ENCODE peak calls at places on chromosomes 2 and 18, in seven cellular contexts. M, E, W, X, C, S and K are unnamed samples.

GRCh38 chr2:121137571-121137970 is 147.4 kb downstream of the TFCP2L1 start:
- DNase-seq in M (no peak), S (no peak), W (no peak), E (no peak), C (no peak), X (no peak), K (no peak)

GRCh38 chr2:105795575-105795934 is 50.8 kb downstream of the NCK2 start:
- DNase-seq in W (no peak), S (no peak), M (no peak), C (no peak), E (no peak), X (no peak), K (no peak)

GRCh38 chr2:190947711-190948251 is 66.2 kb downstream of the STAT1 start:
- DNase-seq in M (no peak), W (peak; percentile 86), S (no peak), X (no peak), C (peak; percentile 66), E (no peak), K (no peak)

GRCh38 chr2:229282758-229283546 is 11.9 kb upstream of the PID1 start:
- DNase-seq in M (peak; percentile 27), E (no peak), C (no peak), S (no peak), W (peak; percentile 90), X (no peak), K (no peak)

GRCh38 chr2:168683996-168684395 is 118.4 kb upstream of the NOSTRIN start:
- DNase-seq in C (no peak), W (no peak), E (no peak), S (no peak), M (no peak), X (no peak), K (no peak)

GRCh38 chr2:172437419-172438063 is 10.2 kb downstream of the ITGA6 start:
- DNase-seq in S (no peak), M (no peak), C (peak; percentile 5), X (no peak), E (no peak), W (no peak), K (no peak)

GRCh38 chr2:10819714-10820314 is 7.2 kb upstream of the PDIA6 start:
- DNase-seq in C (no peak), M (no peak), E (no peak), S (no peak), X (no peak), W (no peak), K (no peak)

GRCh38 chr2:65913914-65914786 is 481.8 kb upstream of the SPRED2 start:
- DNase-seq in S (no peak), W (no peak), M (no peak), X (no peak), E (no peak), C (no peak), K (no peak)

GRCh38 chr18:2254977-2255376 is 316.3 kb downstream of the METTL4 start:
- DNase-seq in E (no peak), W (no peak), M (no peak), X (no peak), C (no peak), S (no peak), K (no peak)

GRCh38 chr18:62399781-62400308 is 74.7 kb downstream of the TNFRSF11A start:
- DNase-seq in W (no peak), M (no peak), S (peak; percentile 56), C (peak; percentile 37), X (no peak), E (no peak), K (no peak)

GRCh38 chr2:226526731-226527130 is 272.9 kb downstream of the IRS1 start:
- DNase-seq in W (peak; percentile 9), E (no peak), S (no peak), C (no peak), X (no peak), M (no peak), K (no peak)

GRCh38 chr18:11950824-11951223 is 30.5 kb upstream of the IMPA2 start:
- DNase-seq in W (no peak), X (no peak), S (no peak), E (peak; percentile 80), C (no peak), M (no peak), K (no peak)

GRCh38 chr2:55530539-55531081 is 11.1 kb downstream of the CFAP36 start:
- DNase-seq in C (no peak), S (no peak), E (no peak), X (no peak), W (no peak), M (no peak), K (no peak)

GRCh38 chr18:32582455-32582854 is 111.8 kb upstream of the GAREM1 start:
- DNase-seq in E (no peak), X (no peak), C (no peak), M (no peak), W (no peak), S (no peak), K (no peak)

GRCh38 chr2:101501443-101501842 is 26.5 kb upstream of the RFX8 start:
- DNase-seq in W (no peak), C (no peak), S (no peak), E (no peak), M (no peak), X (no peak), K (no peak)

GRCh38 chr2:61705625-61706024 is 148.2 kb downstream of the FAM161A start:
- DNase-seq in W (no peak), M (no peak), X (no peak), S (no peak), E (no peak), C (peak; percentile 1), K (no peak)

GRCh38 chr2:72913531-72914225 is 3.6 kb upstream of the EMX1 start:
- DNase-seq in X (no peak), S (no peak), E (no peak), M (no peak), W (no peak), C (no peak), K (no peak)

GRCh38 chr2:63741884-63742583 is 99.7 kb upstream of the UGP2 start:
- DNase-seq in S (no peak), X (no peak), E (no peak), W (peak; percentile 48), C (no peak), M (no peak), K (no peak)

GRCh38 chr2:196184919-196185318 is 13.5 kb upstream of the STK17B start:
- DNase-seq in W (no peak), S (no peak), E (no peak), C (no peak), X (no peak), M (no peak), K (no peak)

GRCh38 chr2:196183528-196184231 is 12.3 kb upstream of the STK17B start:
- DNase-seq in S (no peak), E (no peak), C (no peak), M (no peak), W (no peak), X (no peak), K (no peak)

GRCh38 chr2:196183172-196183473 is 11.7 kb upstream of the STK17B start:
- DNase-seq in E (no peak), X (no peak), W (no peak), C (no peak), S (no peak), M (no peak), K (no peak)

GRCh38 chr2:196187898-196188458 is 16.6 kb upstream of the STK17B start:
- DNase-seq in M (no peak), W (no peak), E (no peak), C (no peak), X (no peak), S (no peak), K (no peak)

GRCh38 chr2:196186266-196186980 is 15.0 kb upstream of the STK17B start:
- DNase-seq in E (no peak), S (no peak), M (no peak), C (no peak), W (no peak), X (no peak), K (no peak)
- H3K4me1 ChIP-seq in E (no peaks in the 10 kb centered on the region), S (no peaks in the 10 kb centered on the region), M (no peaks in the 10 kb centered on the region), C (no peaks in the 10 kb centered on the region), W (peaks cover 10% of the 10 kb centered on the region), X (no peaks in the 10 kb centered on the region), K (peaks cover 3% of the 10 kb centered on the region)

GRCh38 chr2:234986866-234987720 is 35.3 kb downstream of the SH3BP4 start:
- DNase-seq in M (no peak), C (no peak), X (no peak), E (no peak), W (no peak), S (no peak), K (no peak)

GRCh38 chr2:234989183-234989701 is 37.4 kb downstream of the SH3BP4 start:
- DNase-seq in C (peak; percentile 80), S (peak; percentile 96), X (no peak), M (peak; percentile 80), W (no peak), E (peak; percentile 95), K (peak; percentile 94)

GRCh38 chr2:234987754-234988153 is 35.9 kb downstream of the SH3BP4 start:
- DNase-seq in C (no peak), M (no peak), E (no peak), X (no peak), W (no peak), S (no peak), K (no peak)

GRCh38 chr2:234990300-234990699 is 38.5 kb downstream of the SH3BP4 start:
- DNase-seq in S (no peak), E (no peak), C (no peak), X (no peak), W (no peak), M (no peak), K (no peak)

GRCh38 chr2:234988491-234988890 is 36.7 kb downstream of the SH3BP4 start:
- DNase-seq in C (no peak), S (no peak), X (no peak), M (no peak), E (no peak), W (no peak), K (no peak)
- H3K4me1 ChIP-seq in C (peaks cover 7% of the 10 kb centered on the region), S (no peaks in the 10 kb centered on the region), X (no peaks in the 10 kb centered on the region), M (peaks cover 50% of the 10 kb centered on the region), E (peaks cover 32% of the 10 kb centered on the region), W (peaks cover 18% of the 10 kb centered on the region), K (peaks cover 42% of the 10 kb centered on the region)

GRCh38 chr18:69858897-69859296 is 88.8 kb downstream of the CD226 start:
- DNase-seq in E (no peak), C (no peak), M (no peak), W (no peak), S (no peak), X (no peak), K (no peak)
- H3K4me1 ChIP-seq in E (no peaks in the 10 kb centered on the region), C (no peaks in the 10 kb centered on the region), M (no peaks in the 10 kb centered on the region), W (no peaks in the 10 kb centered on the region), S (no peaks in the 10 kb centered on the region), X (no peaks in the 10 kb centered on the region), K (no peaks in the 10 kb centered on the region)

GRCh38 chr2:239313251-239313650 is 87.6 kb downstream of the HDAC4 start:
- DNase-seq in C (no peak), X (no peak), W (no peak), M (peak; percentile 10), E (no peak), S (peak; percentile 10), K (peak; percentile 9)

GRCh38 chr2:239315308-239315707 is 85.5 kb downstream of the HDAC4 start:
- DNase-seq in X (no peak), S (no peak), M (no peak), W (no peak), E (no peak), C (no peak), K (no peak)

GRCh38 chr2:239312741-239313246 is 88.0 kb downstream of the HDAC4 start:
- DNase-seq in M (peak; percentile 43), X (peak; percentile 33), W (no peak), C (no peak), E (no peak), S (peak; percentile 18), K (peak; percentile 40)

GRCh38 chr2:239312081-239312501 is 88.7 kb downstream of the HDAC4 start:
- DNase-seq in C (no peak), M (peak; percentile 8), X (no peak), W (no peak), E (no peak), S (peak; percentile 16), K (no peak)

GRCh38 chr2:239313776-239314175 is 87.0 kb downstream of the HDAC4 start:
- DNase-seq in W (no peak), X (no peak), S (no peak), C (no peak), E (no peak), M (peak; percentile 14), K (peak; percentile 28)
- H3K4me1 ChIP-seq in W (peaks cover 66% of the 10 kb centered on the region), X (peaks cover 20% of the 10 kb centered on the region), S (no peaks in the 10 kb centered on the region), C (peaks cover 3% of the 10 kb centered on the region), E (peaks cover 2% of the 10 kb centered on the region), M (peaks cover 89% of the 10 kb centered on the region), K (peaks cover 63% of the 10 kb centered on the region)